ENCODE peak calls at places on chromosome 20, in six cellular contexts. T is NCI-H1417, Q is EL, Y is HEK293T, J is HCEC 1CT, K is left colon. F is an unnamed sample.

GRCh38 chr20:4069741-4070140 is 54.4 kb upstream of the RNF24 start:
- DNase-seq in Q (peak), K (no peak), J (peak), T (no peak), Y (no peak), F (no peak)

GRCh38 chr20:44643596-44644383 is 7.7 kb downstream of the ADA start:
- DNase-seq in J (peak), T (no peak), K (peak), Q (peak), Y (no peak), F (no peak)

GRCh38 chr20:8330785-8331699 is 199.0 kb downstream of the PLCB1 start:
- DNase-seq in K (no peak), Y (no peak), T (no peak), J (no peak), Q (no peak), F (peak)

GRCh38 chr20:36528176-36528874 is 13.0 kb upstream of the MYL9 start:
- DNase-seq in K (no peak), J (no peak), Y (no peak), Q (no peak), T (no peak), F (no peak)

GRCh38 chr20:44609511-44610312 is 27.3 kb downstream of the PKIG start:
- DNase-seq in T (peak), Y (peak), K (peak), Q (peak), J (peak), F (peak)

GRCh38 chr20:15604406-15604805 is 968.8 kb downstream of the KIF16B start:
- DNase-seq in K (no peak), J (no peak), Q (no peak), Y (no peak), T (no peak), F (no peak)

GRCh38 chr20:61297981-61298380 is 45.9 kb downstream of the CDH4 start:
- DNase-seq in T (no peak), Y (no peak), K (no peak), J (peak), Q (peak), F (no peak)

GRCh38 chr20:20440473-20440872 is 72.6 kb downstream of the INSM1 start:
- DNase-seq in T (peak), Q (no peak), Y (no peak), K (peak), J (no peak), F (peak)

GRCh38 chr20:20920433-20920832 is 185.7 kb downstream of the LINC00237 start:
- DNase-seq in J (no peak), Q (no peak), Y (no peak), T (no peak), K (no peak), F (no peak)

GRCh38 chr20:50192364-50193168 is 1.9 kb downstream of the CEBPB start:
- DNase-seq in J (peak), Y (peak), K (peak), Q (peak), T (peak), F (no peak)

GRCh38 chr20:22568872-22569344 is 15.5 kb downstream of the FOXA2 start:
- DNase-seq in J (no peak), K (peak), Q (no peak), Y (no peak), T (no peak), F (no peak)

GRCh38 chr20:19757973-19758887 is at the start of gene RIN2:
- DNase-seq in T (peak), Q (peak), Y (peak), J (peak), K (peak), F (peak)